ENCODE peak calls at places on chromosomes 3 and 15, in six cellular contexts. Z, J, X, O, W and D are unnamed samples.

GRCh38 chr3:186599142-186599784 is 13.6 kb upstream of the AHSG start:
- DNase-seq in Z (no peak), J (no peak), X (no peak), O (no peak), W (no peak), D (no peak)

GRCh38 chr3:64079369-64080160 is 56.3 kb upstream of the PSMD6 start:
- DNase-seq in Z (no peak), J (no peak), X (no peak), O (no peak), W (no peak), D (no peak)

GRCh38 chr15:63218114-63218808 is 28.9 kb downstream of the RAB8B start:
- DNase-seq in Z (no peak), J (no peak), X (no peak), O (no peak), W (no peak), D (no peak)

GRCh38 chr15:74464216-74464615 is 3.3 kb upstream of the UBL7 start:
- DNase-seq in Z (no peak), J (no peak), X (no peak), O (no peak), W (no peak), D (no peak)

GRCh38 chr3:177646749-177647148 is 449.5 kb upstream of the TBL1XR1 start:
- DNase-seq in Z (no peak), J (no peak), X (no peak), O (no peak), W (no peak), D (peak)

GRCh38 chr15:65163041-65163440 is 22.1 kb downstream of the CLPX start:
- DNase-seq in Z (no peak), J (no peak), X (no peak), O (no peak), W (no peak), D (no peak)

GRCh38 chr3:114095808-114096207 is 39.3 kb downstream of the QTRT2 start:
- DNase-seq in Z (no peak), J (no peak), X (no peak), O (no peak), W (no peak), D (no peak)

GRCh38 chr3:110598847-110599490 is 472.6 kb upstream of the NECTIN3 start:
- DNase-seq in Z (no peak), J (no peak), X (no peak), O (no peak), W (no peak), D (no peak)

GRCh38 chr15:69034352-69034751 is 19.9 kb downstream of the NOX5 start:
- DNase-seq in Z (no peak), J (no peak), X (no peak), O (no peak), W (no peak), D (no peak)

GRCh38 chr3:170391108-170391507 is 27.6 kb upstream of the CLDN11 start:
- DNase-seq in Z (no peak), J (no peak), X (no peak), O (no peak), W (no peak), D (no peak)

GRCh38 chr3:10189557-10190374 is 25.0 kb downstream of the IRAK2 start:
- DNase-seq in Z (peak), J (no peak), X (peak), O (no peak), W (peak), D (no peak)

GRCh38 chr3:135809038-135809437 is 156.5 kb upstream of the PPP2R3A start:
- DNase-seq in Z (no peak), J (no peak), X (no peak), O (no peak), W (no peak), D (no peak)

GRCh38 chr15:78322243-78322642 is 17.9 kb upstream of the CRABP1 start:
- DNase-seq in Z (no peak), J (no peak), X (no peak), O (no peak), W (no peak), D (no peak)

GRCh38 chr3:173584093-173584833 is 186.7 kb downstream of the NLGN1 start:
- DNase-seq in Z (no peak), J (no peak), X (peak), O (peak), W (no peak), D (no peak)

GRCh38 chr3:89692601-89693000 is 585.2 kb downstream of the EPHA3 start:
- DNase-seq in Z (no peak), J (no peak), X (no peak), O (no peak), W (no peak), D (no peak)

GRCh38 chr3:65265511-65265910 is 577.7 kb upstream of the ADAMTS9 start:
- DNase-seq in Z (no peak), J (no peak), X (no peak), O (no peak), W (no peak), D (no peak)

GRCh38 chr3:56691165-56692000 is 8.3 kb upstream of the TASOR start:
- DNase-seq in Z (no peak), J (no peak), X (no peak), O (no peak), W (no peak), D (no peak)

GRCh38 chr3:3027976-3028567 is 82.1 kb downstream of the IL5RA start:
- DNase-seq in Z (no peak), J (no peak), X (no peak), O (no peak), W (no peak), D (no peak)

GRCh38 chr3:150699068-150699635 is 4.6 kb downstream of the ERICH6 start:
- DNase-seq in Z (no peak), J (no peak), X (no peak), O (no peak), W (no peak), D (no peak)

GRCh38 chr3:127694467-127695215 is 21.9 kb downstream of the ABTB1 start:
- DNase-seq in Z (peak), J (no peak), X (no peak), O (peak), W (no peak), D (peak)

GRCh38 chr3:102307442-102307841 is 127.4 kb upstream of the ZPLD1 start:
- DNase-seq in Z (no peak), J (no peak), X (no peak), O (no peak), W (no peak), D (no peak)

GRCh38 chr3:159766563-159767185 is 222.0 kb upstream of the IL12A start:
- DNase-seq in Z (no peak), J (no peak), X (no peak), O (peak), W (no peak), D (no peak)

GRCh38 chr3:151866711-151867410 is 6.6 kb upstream of the SUCNR1 start:
- DNase-seq in Z (no peak), J (no peak), X (no peak), O (no peak), W (no peak), D (no peak)

GRCh38 chr3:131091768-131092167 is 65.1 kb downstream of the NEK11 start:
- DNase-seq in Z (no peak), J (no peak), X (no peak), O (no peak), W (no peak), D (no peak)

GRCh38 chr3:69855436-69856162 is 116.3 kb downstream of the MITF start:
- DNase-seq in Z (no peak), J (no peak), X (peak), O (no peak), W (no peak), D (no peak)

GRCh38 chr3:129687586-129688125 is 81.2 kb upstream of the PLXND1 start:
- DNase-seq in Z (no peak), J (no peak), X (peak), O (no peak), W (no peak), D (no peak)